ENCODE peak calls at places on chromosomes 5 and 9, in five cellular contexts. One of them, this sample, is unnamed.

GRCh38 chr9:93574091-93574899 is 2.1 kb upstream of the PHF2 start:
- DNase-seq in IMR-90: no peak
- DNase-seq in sigmoid colon: no peak
- DNase-seq in uterus: no peak
- DNase-seq in spleen: no peak
- DNase-seq in this sample: no peak

GRCh38 chr9:95189230-95190098 is 128.0 kb downstream of the FANCC start:
- DNase-seq in IMR-90: peak
- DNase-seq in sigmoid colon: peak
- DNase-seq in uterus: peak
- DNase-seq in spleen: no peak
- DNase-seq in this sample: peak

GRCh38 chr5:119583684-119584083 is 45.7 kb upstream of the FAM170A start:
- DNase-seq in IMR-90: no peak
- DNase-seq in sigmoid colon: no peak
- DNase-seq in uterus: no peak
- DNase-seq in spleen: no peak
- DNase-seq in this sample: no peak

GRCh38 chr9:131728961-131729360 is 10.9 kb downstream of the RAPGEF1 start:
- DNase-seq in IMR-90: no peak
- DNase-seq in sigmoid colon: no peak
- DNase-seq in uterus: no peak
- DNase-seq in spleen: peak
- DNase-seq in this sample: peak

GRCh38 chr5:164184158-164184557 is 678.7 kb downstream of the MAT2B start:
- DNase-seq in IMR-90: no peak
- DNase-seq in sigmoid colon: no peak
- DNase-seq in uterus: no peak
- DNase-seq in spleen: no peak
- DNase-seq in this sample: no peak

GRCh38 chr9:85118990-85119755 is 449.6 kb downstream of the NTRK2 start:
- DNase-seq in IMR-90: no peak
- DNase-seq in sigmoid colon: no peak
- DNase-seq in uterus: no peak
- DNase-seq in spleen: no peak
- DNase-seq in this sample: no peak

GRCh38 chr5:51882647-51883046 is 499.4 kb downstream of the ISL1 start:
- DNase-seq in IMR-90: no peak
- DNase-seq in sigmoid colon: no peak
- DNase-seq in uterus: no peak
- DNase-seq in spleen: no peak
- DNase-seq in this sample: no peak

GRCh38 chr5:135881244-135881643 is 14.4 kb downstream of the IL9 start:
- DNase-seq in IMR-90: no peak
- DNase-seq in sigmoid colon: peak
- DNase-seq in uterus: no peak
- DNase-seq in spleen: no peak
- DNase-seq in this sample: no peak

GRCh38 chr5:7813007-7813406 is 37.9 kb downstream of the CFAP90 start:
- DNase-seq in IMR-90: no peak
- DNase-seq in sigmoid colon: no peak
- DNase-seq in uterus: no peak
- DNase-seq in spleen: no peak
- DNase-seq in this sample: no peak

GRCh38 chr5:172864747-172865146 is 30.7 kb downstream of the ERGIC1 start:
- DNase-seq in IMR-90: peak
- DNase-seq in sigmoid colon: no peak
- DNase-seq in uterus: peak
- DNase-seq in spleen: no peak
- DNase-seq in this sample: no peak

GRCh38 chr5:140041492-140042421 is 1.3 kb downstream of the NRG2 start:
- DNase-seq in IMR-90: peak
- DNase-seq in sigmoid colon: peak
- DNase-seq in uterus: peak
- DNase-seq in spleen: peak
- DNase-seq in this sample: no peak

GRCh38 chr9:83065233-83065632 is 2.3 kb upstream of the RASEF start:
- DNase-seq in IMR-90: no peak
- DNase-seq in sigmoid colon: no peak
- DNase-seq in uterus: no peak
- DNase-seq in spleen: no peak
- DNase-seq in this sample: no peak

GRCh38 chr9:111678293-111678692 is 16.9 kb downstream of the GNG10 start:
- DNase-seq in IMR-90: no peak
- DNase-seq in sigmoid colon: no peak
- DNase-seq in uterus: no peak
- DNase-seq in spleen: no peak
- DNase-seq in this sample: no peak

GRCh38 chr5:96984506-96985192 is 48.8 kb downstream of the LNPEP start:
- DNase-seq in IMR-90: peak
- DNase-seq in sigmoid colon: no peak
- DNase-seq in uterus: no peak
- DNase-seq in spleen: no peak
- DNase-seq in this sample: no peak

GRCh38 chr5:57915536-57915935 is 432.9 kb upstream of the ACTBL2 start:
- DNase-seq in IMR-90: no peak
- DNase-seq in sigmoid colon: no peak
- DNase-seq in uterus: no peak
- DNase-seq in spleen: no peak
- DNase-seq in this sample: no peak

GRCh38 chr5:53783624-53784228 is 223.3 kb downstream of the NDUFS4 start:
- DNase-seq in IMR-90: no peak
- DNase-seq in sigmoid colon: no peak
- DNase-seq in uterus: no peak
- DNase-seq in spleen: no peak
- DNase-seq in this sample: no peak

GRCh38 chr5:107949688-107950341 is 279.1 kb upstream of the EFNA5 start:
- DNase-seq in IMR-90: no peak
- DNase-seq in sigmoid colon: no peak
- DNase-seq in uterus: no peak
- DNase-seq in spleen: no peak
- DNase-seq in this sample: no peak

GRCh38 chr5:149224282-149224681 is 47.4 kb upstream of the AFAP1L1 start:
- DNase-seq in IMR-90: no peak
- DNase-seq in sigmoid colon: no peak
- DNase-seq in uterus: no peak
- DNase-seq in spleen: no peak
- DNase-seq in this sample: no peak

GRCh38 chr9:26191711-26192110 is 513.5 kb upstream of the TUSC1 start:
- DNase-seq in IMR-90: no peak
- DNase-seq in sigmoid colon: no peak
- DNase-seq in uterus: no peak
- DNase-seq in spleen: no peak
- DNase-seq in this sample: no peak

GRCh38 chr9:120567874-120568273 is 12.1 kb downstream of the CDK5RAP2 start:
- DNase-seq in IMR-90: no peak
- DNase-seq in sigmoid colon: no peak
- DNase-seq in uterus: no peak
- DNase-seq in spleen: no peak
- DNase-seq in this sample: no peak

GRCh38 chr5:56676091-56676768 is 139.1 kb upstream of the MAP3K1 start:
- DNase-seq in IMR-90: no peak
- DNase-seq in sigmoid colon: no peak
- DNase-seq in uterus: no peak
- DNase-seq in spleen: no peak
- DNase-seq in this sample: peak

GRCh38 chr5:141494761-141495455 is 6.0 kb downstream of the PCDHGC5 start:
- DNase-seq in IMR-90: peak
- DNase-seq in sigmoid colon: peak
- DNase-seq in uterus: no peak
- DNase-seq in spleen: no peak
- DNase-seq in this sample: no peak

GRCh38 chr9:95508242-95508967 is 8.4 kb downstream of the PTCH1 start:
- DNase-seq in IMR-90: no peak
- DNase-seq in sigmoid colon: no peak
- DNase-seq in uterus: no peak
- DNase-seq in spleen: no peak
- DNase-seq in this sample: peak

GRCh38 chr5:98588225-98588624 is 185.2 kb upstream of the RGMB start:
- DNase-seq in IMR-90: peak
- DNase-seq in sigmoid colon: no peak
- DNase-seq in uterus: no peak
- DNase-seq in spleen: no peak
- DNase-seq in this sample: no peak

GRCh38 chr9:88476491-88477271 is 58.3 kb upstream of the NXNL2 start:
- DNase-seq in IMR-90: peak
- DNase-seq in sigmoid colon: no peak
- DNase-seq in uterus: no peak
- DNase-seq in spleen: no peak
- DNase-seq in this sample: no peak

GRCh38 chr5:132205385-132206125 is 22.1 kb downstream of the P4HA2 start:
- DNase-seq in IMR-90: peak
- DNase-seq in sigmoid colon: no peak
- DNase-seq in uterus: no peak
- DNase-seq in spleen: no peak
- DNase-seq in this sample: no peak

GRCh38 chr9:89806371-89807100 is 201.7 kb downstream of the GADD45G start:
- DNase-seq in IMR-90: peak
- DNase-seq in sigmoid colon: no peak
- DNase-seq in uterus: peak
- DNase-seq in spleen: no peak
- DNase-seq in this sample: no peak

GRCh38 chr9:31394040-31394473 is 990.4 kb upstream of the ACO1 start:
- DNase-seq in IMR-90: no peak
- DNase-seq in sigmoid colon: no peak
- DNase-seq in uterus: no peak
- DNase-seq in spleen: no peak
- DNase-seq in this sample: no peak

GRCh38 chr5:143431789-143432188 is 28.3 kb upstream of the NR3C1 start:
- DNase-seq in IMR-90: no peak
- DNase-seq in sigmoid colon: no peak
- DNase-seq in uterus: no peak
- DNase-seq in spleen: no peak
- DNase-seq in this sample: no peak

GRCh38 chr9:14769235-14769580 is 46.7 kb upstream of the CER1 start:
- DNase-seq in IMR-90: peak
- DNase-seq in sigmoid colon: no peak
- DNase-seq in uterus: no peak
- DNase-seq in spleen: no peak
- DNase-seq in this sample: peak
- TF ChIP-seq CTCF in IMR-90: no peak
- TF ChIP-seq CTCF in sigmoid colon: no peak
- TF ChIP-seq CTCF in uterus: peak
- TF ChIP-seq CTCF in spleen: no peak
- TF ChIP-seq CTCF in this sample: peak

GRCh38 chr9:69323886-69324285 is 1.1 kb upstream of the ENTREP1 start:
- DNase-seq in IMR-90: no peak
- DNase-seq in sigmoid colon: no peak
- DNase-seq in uterus: no peak
- DNase-seq in spleen: no peak
- DNase-seq in this sample: no peak

GRCh38 chr9:69325409-69326212 is 596 bp downstream of the ENTREP1 start:
- DNase-seq in IMR-90: no peak
- DNase-seq in sigmoid colon: no peak
- DNase-seq in uterus: no peak
- DNase-seq in spleen: no peak
- DNase-seq in this sample: no peak

GRCh38 chr9:69322256-69322655 is 2.8 kb upstream of the ENTREP1 start:
- DNase-seq in IMR-90: no peak
- DNase-seq in sigmoid colon: no peak
- DNase-seq in uterus: no peak
- DNase-seq in spleen: no peak
- DNase-seq in this sample: no peak

GRCh38 chr9:69326261-69326660 is 1.2 kb downstream of the ENTREP1 start:
- DNase-seq in IMR-90: no peak
- DNase-seq in sigmoid colon: no peak
- DNase-seq in uterus: no peak
- DNase-seq in spleen: no peak
- DNase-seq in this sample: no peak

DNA sequence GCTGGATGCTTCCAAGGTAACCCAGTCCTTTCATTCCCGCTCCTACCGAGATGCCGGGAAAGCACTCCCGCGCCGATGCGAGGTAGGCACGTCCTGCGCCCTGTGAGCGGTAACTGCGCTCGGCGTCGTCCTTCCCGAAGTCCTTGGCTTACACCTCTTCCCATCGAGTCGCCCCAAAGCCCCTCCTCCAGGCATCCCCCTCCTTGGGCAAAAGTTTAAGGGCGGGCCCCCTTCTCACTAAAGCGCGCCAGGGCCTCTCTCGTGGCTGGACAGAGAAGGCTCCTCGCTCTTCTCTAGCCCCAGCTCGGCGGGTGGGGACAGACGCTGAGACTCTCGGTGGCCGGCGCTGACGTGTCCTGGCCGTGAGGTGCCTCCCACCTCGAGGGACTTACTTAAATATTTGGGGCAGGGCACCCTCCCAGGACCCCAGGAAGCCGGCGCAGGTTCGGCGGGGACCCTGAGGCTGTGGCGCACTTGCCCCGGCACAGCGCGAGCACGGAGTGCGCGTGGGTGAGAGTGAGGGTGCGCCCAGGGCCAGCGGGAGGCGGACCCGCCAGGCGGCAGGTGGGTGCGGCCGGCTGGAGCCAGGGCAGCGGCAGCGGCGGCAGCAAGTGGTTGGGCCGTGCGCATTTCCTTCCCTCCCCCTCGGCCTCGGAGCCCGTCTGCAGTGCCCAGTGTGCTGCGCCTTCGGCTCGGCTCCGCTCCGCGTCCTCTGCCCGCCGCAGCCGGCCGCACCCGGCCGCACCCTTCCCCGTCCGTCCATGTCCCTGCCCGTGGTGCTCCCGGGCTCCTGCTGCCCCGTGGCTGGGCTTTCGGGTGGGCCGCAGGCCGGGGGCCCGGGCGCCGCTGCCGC is at the start of gene ENTREP1:
- DNase-seq in IMR-90: no peak
- DNase-seq in sigmoid colon: peak
- DNase-seq in uterus: peak
- DNase-seq in spleen: peak
- DNase-seq in this sample: no peak
- TF ChIP-seq POLR2A in IMR-90: no peak
- TF ChIP-seq POLR2A in sigmoid colon: no peak
- TF ChIP-seq POLR2A in uterus: peak
- TF ChIP-seq POLR2A in spleen: no peak
- TF ChIP-seq POLR2A in this sample: no peak

GRCh38 chr9:116860509-116861120 is 173.5 kb downstream of the TRIM32 start:
- DNase-seq in IMR-90: peak
- DNase-seq in sigmoid colon: peak
- DNase-seq in uterus: peak
- DNase-seq in spleen: no peak
- DNase-seq in this sample: peak

GRCh38 chr9:116855881-116856662 is 169.0 kb downstream of the TRIM32 start:
- DNase-seq in IMR-90: no peak
- DNase-seq in sigmoid colon: no peak
- DNase-seq in uterus: no peak
- DNase-seq in spleen: no peak
- DNase-seq in this sample: no peak

GRCh38 chr9:116861321-116861720 is 174.2 kb downstream of the TRIM32 start:
- DNase-seq in IMR-90: no peak
- DNase-seq in sigmoid colon: no peak
- DNase-seq in uterus: no peak
- DNase-seq in spleen: no peak
- DNase-seq in this sample: no peak

GRCh38 chr9:116857321-116857720 is 170.2 kb downstream of the TRIM32 start:
- DNase-seq in IMR-90: no peak
- DNase-seq in sigmoid colon: no peak
- DNase-seq in uterus: no peak
- DNase-seq in spleen: no peak
- DNase-seq in this sample: no peak

GRCh38 chr9:116859763-116860162 is 172.7 kb downstream of the TRIM32 start:
- DNase-seq in IMR-90: no peak
- DNase-seq in sigmoid colon: no peak
- DNase-seq in uterus: no peak
- DNase-seq in spleen: no peak
- DNase-seq in this sample: no peak
- TF ChIP-seq CTCF in IMR-90: no peak
- TF ChIP-seq CTCF in sigmoid colon: no peak
- TF ChIP-seq CTCF in uterus: no peak
- TF ChIP-seq CTCF in spleen: no peak
- TF ChIP-seq CTCF in this sample: no peak

GRCh38 chr9:124818431-124819281 is 34.6 kb upstream of the WDR38 start:
- DNase-seq in IMR-90: peak
- DNase-seq in sigmoid colon: no peak
- DNase-seq in uterus: no peak
- DNase-seq in spleen: peak
- DNase-seq in this sample: peak
- TF ChIP-seq POLR2A in IMR-90: no peak
- TF ChIP-seq POLR2A in sigmoid colon: no peak
- TF ChIP-seq POLR2A in uterus: no peak
- TF ChIP-seq POLR2A in spleen: no peak
- TF ChIP-seq POLR2A in this sample: no peak

This sample was measured in NB4.